ENCODE peak calls at places on chromosomes 6 and 20, in four cellular contexts. Q is GM23248, V is hepatocyte, U is neural progenitor cell. T is an unnamed sample. For H3K9me3, the result is how much of the 10 kb centered on the place peaks cover.

GRCh38 chr20:20932156-20932555 is 174.0 kb downstream of the LINC00237 start:
- DNase-seq in Q (no peak), V (no peak), U (no peak), T (no peak)

GRCh38 chr20:44215125-44215524 is 4.6 kb upstream of the OSER1 start:
- DNase-seq in V (peak), U (peak), Q (peak), T (peak)

GRCh38 chr6:38153076-38153475 is 333.5 kb downstream of the ZFAND3 start:
- DNase-seq in V (no peak), U (no peak), Q (no peak), T (no peak)

GRCh38 chr20:32580608-32580969 is 4.5 kb downstream of the NOL4L start:
- DNase-seq in U (no peak), Q (no peak), V (no peak), T (no peak)

GRCh38 chr20:16607364-16608264 is 34.4 kb upstream of the KIF16B start:
- DNase-seq in Q (no peak), V (peak), U (no peak), T (peak)

GRCh38 chr6:14824060-14824834 is 421.6 kb upstream of the JARID2 start:
- DNase-seq in Q (no peak), V (no peak), U (peak), T (no peak)

GRCh38 chr6:85390775-85391174 is 59.1 kb upstream of the NT5E start:
- DNase-seq in Q (peak), V (no peak), U (no peak), T (no peak)

GRCh38 chr20:37480915-37481314 is 40.1 kb upstream of the NNAT start:
- DNase-seq in V (no peak), Q (no peak), U (no peak), T (no peak)

GRCh38 chr20:58146081-58146734 is 82.2 kb downstream of the ANKRD60 start:
- DNase-seq in U (no peak), V (no peak), Q (no peak), T (no peak)

GRCh38 chr20:33359399-33360261 is 41.7 kb downstream of the CDK5RAP1 start:
- DNase-seq in U (no peak), V (no peak), Q (no peak), T (no peak)

GRCh38 chr6:136226674-136227377 is 23.3 kb downstream of the MTFR2 start:
- DNase-seq in Q (peak), V (peak), U (no peak), T (no peak)

GRCh38 chr6:96157018-96157565 is 141.3 kb downstream of the FUT9 start:
- DNase-seq in U (no peak), V (no peak), Q (no peak), T (no peak)

GRCh38 chr6:99520855-99521556 is 5.8 kb upstream of the USP45 start:
- DNase-seq in U (peak), Q (peak), V (peak), T (peak)

GRCh38 chr6:98526465-98526864 is 307.9 kb upstream of the POU3F2 start:
- DNase-seq in U (peak), Q (no peak), V (no peak), T (no peak)

GRCh38 chr20:36216314-36217025 is 19.8 kb upstream of the AAR2 start:
- DNase-seq in Q (no peak), U (no peak), V (no peak), T (no peak)

GRCh38 chr6:87798393-87799278 is 96.6 kb upstream of the AKIRIN2 start:
- DNase-seq in V (peak), Q (no peak), U (no peak), T (no peak)

GRCh38 chr6:18154507-18155272 is at the start of gene TPMT:
- DNase-seq in V (peak), U (peak), Q (peak), T (peak)

GRCh38 chr20:24999568-24999967 is 7.0 kb upstream of the APMAP start:
- DNase-seq in V (no peak), Q (no peak), U (no peak), T (no peak)

GRCh38 chr6:148747145-148747492 is 289 bp downstream of the UST start:
- DNase-seq in V (no peak), Q (peak), U (no peak), T (peak)

GRCh38 chr6:82331031-82331773 is 32.4 kb upstream of the TPBG start:
- DNase-seq in U (peak), Q (peak), V (peak), T (peak)

GRCh38 chr6:2229039-2229438 is 16.4 kb downstream of the GMDS start:
- DNase-seq in Q (no peak), V (no peak), U (no peak), T (no peak)

GRCh38 chr20:34771680-34772081 is 53.8 kb downstream of the NCOA6 start:
- DNase-seq in Q (peak), U (no peak), V (no peak), T (no peak)

GRCh38 chr6:30394139-30394538 is 49.2 kb downstream of the RPP21 start:
- DNase-seq in U (no peak), V (no peak), Q (no peak), T (peak)

GRCh38 chr20:25378189-25378883 is 12.3 kb downstream of the ABHD12 start:
- DNase-seq in U (no peak), V (no peak), Q (no peak), T (no peak)

GRCh38 chr20:52923123-52923543 is 49.0 kb upstream of the TSHZ2 start:
- DNase-seq in U (peak), Q (peak), V (peak), T (peak)

GRCh38 chr6:163301721-163302635 is 112.5 kb upstream of the QKI start:
- DNase-seq in V (no peak), U (peak), Q (no peak), T (no peak)

GRCh38 chr6:169312658-169313346 is 59.2 kb upstream of the THBS2 start:
- DNase-seq in U (no peak), Q (peak), V (no peak), T (no peak)

GRCh38 chr20:54474046-54474445 is 1.3 kb upstream of the DOK5 start:
- DNase-seq in V (no peak), Q (no peak), U (no peak), T (no peak)

GRCh38 chr20:1165521-1165920 is 19.3 kb downstream of the TMEM74B start:
- DNase-seq in Q (no peak), U (no peak), V (no peak), T (no peak)

GRCh38 chr20:40019510-40019909 is 669.5 kb downstream of the MAFB start:
- DNase-seq in V (no peak), U (no peak), Q (no peak), T (no peak)

GRCh38 chr20:53943522-53944291 is 126.7 kb downstream of the BCAS1 start:
- DNase-seq in U (no peak), V (no peak), Q (peak), T (peak)

GRCh38 chr20:7406671-7407070 is 533.6 kb downstream of the HAO1 start:
- DNase-seq in Q (no peak), U (no peak), V (no peak), T (peak)

GRCh38 chr6:30820196-30820595 is 64.1 kb upstream of the DDR1 start:
- DNase-seq in Q (peak), U (no peak), V (peak), T (peak)

GRCh38 chr20:56017560-56017959 is 12.2 kb upstream of the CBLN4 start:
- DNase-seq in U (no peak), V (no peak), Q (no peak), T (no peak)

GRCh38 chr20:56018194-56018593 is 12.9 kb upstream of the CBLN4 start:
- DNase-seq in U (no peak), Q (no peak), V (no peak), T (no peak)

GRCh38 chr20:56018750-56019149 is 13.4 kb upstream of the CBLN4 start:
- DNase-seq in Q (no peak), U (no peak), V (no peak), T (no peak)

GRCh38 chr20:56014998-56015397 is 9.7 kb upstream of the CBLN4 start:
- DNase-seq in U (no peak), Q (no peak), V (no peak), T (no peak)
- H3K9me3 ChIP-seq in U (under half), Q (under half), V (under half), T (under half)

DNA sequence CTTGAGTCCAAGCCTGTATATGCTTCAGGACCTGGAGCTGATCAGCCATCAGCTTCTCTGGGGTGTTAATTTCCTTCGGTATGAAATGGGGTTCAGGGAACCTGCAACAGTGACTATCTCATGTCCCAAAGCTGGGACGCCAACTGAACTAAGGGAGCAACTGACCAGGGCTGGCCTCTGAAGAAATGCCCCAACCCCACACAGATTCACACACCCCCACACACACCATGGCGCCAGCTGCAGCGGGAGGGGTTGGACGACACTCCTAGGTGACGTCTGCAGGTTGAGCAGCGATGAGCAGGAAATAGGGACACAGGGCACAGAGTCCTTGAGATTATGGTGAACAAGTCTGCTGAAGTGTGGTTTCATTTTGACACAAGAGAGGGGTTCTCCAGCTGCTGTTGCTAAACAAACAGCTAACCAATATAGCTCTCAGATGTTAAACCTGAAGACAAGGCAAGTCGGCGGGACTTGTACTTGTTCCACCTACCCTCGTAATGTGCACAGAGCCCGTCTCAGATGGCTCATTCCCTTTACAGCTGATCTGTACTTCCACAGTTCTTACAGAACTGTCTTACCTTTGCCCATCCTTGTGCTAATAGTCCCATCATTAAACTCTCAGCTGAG is 7.5 kb upstream of the ADTRP start:
- DNase-seq in V (no peak), U (no peak), Q (no peak), T (no peak)
- TF ChIP-seq EZH2phosphoT487 in V (no peak), U (no peak), Q (no peak), T (no peak)

GRCh38 chr6:43242908-43243648 is at the start of gene TTBK1:
- DNase-seq in U (peak), Q (peak), V (no peak), T (no peak)
- TF ChIP-seq EZH2 in U (no peak), Q (peak), V (no peak), T (no peak)

GRCh38 chr20:55538261-55538908 is 466.9 kb downstream of the CBLN4 start:
- DNase-seq in U (no peak), Q (no peak), V (no peak), T (peak)
- H3K9me3 ChIP-seq in U (under half), Q (under half), V (under half), T (under half)

GRCh38 chr20:48609491-48609978 is 218.3 kb downstream of the PREX1 start:
- DNase-seq in U (no peak), Q (no peak), V (no peak), T (no peak)
- TF ChIP-seq EZH2phosphoT487 in U (no peak), Q (no peak), V (no peak), T (no peak)

GRCh38 chr6:116876635-116877611 is at the start of gene RFX6:
- DNase-seq in Q (no peak), V (peak), U (peak), T (no peak)
- TF ChIP-seq EZH2 in Q (no peak), V (no peak), U (peak), T (no peak)

DNA sequence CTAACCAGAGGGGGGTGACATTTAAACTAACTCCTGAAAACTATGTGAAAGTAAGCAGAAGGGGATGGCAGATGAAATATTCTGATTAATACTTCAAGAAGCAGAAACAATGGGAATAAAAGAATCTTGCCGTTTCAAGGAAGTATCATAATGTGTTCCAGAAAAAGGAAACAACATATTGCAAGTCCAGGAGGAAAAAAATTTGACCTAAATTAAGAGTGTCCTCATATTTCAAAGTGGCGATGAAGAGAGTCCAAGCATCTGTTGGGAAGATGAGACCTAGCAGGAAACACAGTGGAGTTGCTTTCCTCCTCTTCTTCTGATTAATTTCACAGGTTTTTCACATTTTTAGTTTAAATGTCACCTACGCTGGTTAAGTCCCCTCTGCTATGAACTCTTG is 45.6 kb upstream of the TNFAIP3 start:
- DNase-seq in Q (no peak), V (no peak), U (no peak), T (no peak)
- H3K9me3 ChIP-seq in Q (under half), V (under half), U (under half), T (under half)

DNA sequence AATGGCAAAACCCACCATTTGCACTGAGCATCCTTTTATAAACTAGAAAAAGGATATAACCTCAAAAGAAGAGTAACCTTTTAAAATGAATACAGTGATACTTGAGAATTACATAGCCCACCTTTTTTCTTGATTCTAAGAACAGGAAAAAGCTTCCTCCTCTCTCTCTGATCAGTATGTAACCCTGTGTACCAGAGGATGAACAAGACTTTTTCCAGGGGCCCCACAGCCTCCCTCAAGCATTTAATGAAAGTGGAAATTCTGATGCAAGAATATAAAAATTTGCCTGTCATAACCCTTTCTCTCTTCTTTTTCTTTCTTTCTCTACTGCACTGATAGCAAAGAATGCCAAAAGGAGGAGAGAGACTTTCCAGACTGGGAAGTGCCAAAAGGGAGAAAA is 64.2 kb upstream of the BTN3A2 start:
- DNase-seq in U (no peak), V (no peak), Q (no peak), T (no peak)
- TF ChIP-seq EZH2phosphoT487 in U (no peak), V (no peak), Q (no peak), T (no peak)

DNA sequence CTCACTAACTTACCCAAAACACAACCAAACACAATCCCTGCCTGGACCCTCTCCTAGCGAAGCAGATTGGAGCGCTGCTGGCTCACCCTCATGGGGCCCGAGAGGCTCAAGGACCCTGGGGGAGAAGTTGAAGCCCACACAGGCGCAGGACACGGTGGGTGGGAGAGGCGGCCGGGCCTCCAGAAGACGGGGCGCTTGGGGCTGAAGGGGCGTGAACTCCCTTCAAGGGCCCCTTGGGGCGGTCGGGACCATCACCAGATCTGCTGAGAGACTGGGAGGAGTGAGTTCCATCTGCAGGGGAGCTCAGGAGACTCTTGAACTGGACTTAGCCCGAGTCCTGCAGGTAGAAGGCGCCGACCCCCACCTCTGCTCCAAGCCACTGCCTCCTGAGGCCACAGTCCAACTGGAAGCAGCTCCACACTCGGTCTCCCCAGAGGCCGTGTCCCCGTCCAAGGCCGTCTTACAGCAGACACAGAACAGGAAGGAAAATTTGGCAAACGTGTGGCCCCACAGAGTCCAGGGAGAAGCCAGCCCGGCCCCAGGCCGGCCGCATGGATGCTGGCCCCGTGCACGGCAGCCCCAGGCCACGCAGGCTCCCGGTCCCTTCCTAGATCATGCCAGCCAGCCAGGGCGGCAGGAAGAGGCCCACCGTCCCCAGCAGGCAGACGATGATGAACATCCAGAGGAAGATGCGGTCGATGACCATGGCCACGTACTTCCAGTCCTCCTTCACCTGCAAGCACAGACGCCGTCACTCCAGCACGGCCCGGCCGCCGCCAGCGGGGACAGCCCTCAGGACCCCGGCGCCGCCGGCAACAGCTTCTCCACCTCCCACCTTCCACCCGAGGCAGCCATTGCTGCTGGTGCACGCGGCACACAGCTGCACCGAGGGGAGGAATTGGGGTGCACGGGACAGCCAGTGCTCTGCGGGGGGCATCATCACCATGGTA is 14.7 kb downstream of the CHRNA4 start:
- DNase-seq in Q (no peak), V (no peak), U (no peak), T (no peak)
- TF ChIP-seq EZH2 in Q (no peak), V (no peak), U (no peak), T (no peak)